ENCODE peak calls at places on chromosomes 11 and 22, in seven cellular contexts. Z is neuronal stem cell, I is H9, Y is IMR-90, O is mesendoderm, J is H1, D is trophoblast cell. P is an unnamed sample.

GRCh38 chr11:12046636-12047236 is 38.3 kb upstream of the DKK3 start:
- DNase-seq in J (no peak), I (no peak), Y (no peak), Z (no peak), O (no peak), D (no peak), P (no peak)

GRCh38 chr11:73198677-73199076 is 19.4 kb upstream of the P2RY2 start:
- DNase-seq in J (no peak), Z (peak; percentile 65), O (peak; percentile 95), D (peak; percentile 60), Y (no peak), I (peak; percentile 33), P (peak; percentile 22)

GRCh38 chr11:8232414-8232813 is 31.3 kb downstream of the LMO1 start:
- DNase-seq in D (no peak), J (no peak), Z (no peak), O (no peak), I (no peak), Y (no peak), P (no peak)

GRCh38 chr11:112394304-112394703 is 133.6 kb upstream of the PLET1 start:
- DNase-seq in O (no peak), I (no peak), Z (no peak), J (no peak), D (no peak), Y (no peak), P (no peak)

GRCh38 chr11:63847363-63847762 is 8.5 kb downstream of the MARK2 start:
- DNase-seq in I (peak; percentile 69), D (peak; percentile 90), O (peak; percentile 84), Y (no peak), J (no peak), Z (no peak), P (no peak)

GRCh38 chr11:103091024-103091423 is 936 bp downstream of the DCUN1D5 start:
- DNase-seq in J (no peak), I (no peak), O (peak; percentile 45), D (peak; percentile 11), Y (peak; percentile 4), Z (peak; percentile 5), P (peak; percentile 44)

GRCh38 chr22:42769574-42770447 is 49.1 kb upstream of the A4GALT start:
- DNase-seq in Z (no peak), D (peak; percentile 69), J (no peak), I (no peak), O (no peak), Y (peak; percentile 95), P (peak; percentile 89)

GRCh38 chr11:2991477-2992233 is 474 bp downstream of the NAP1L4 start:
- DNase-seq in I (no peak), D (peak; percentile 72), O (peak; percentile 79), Y (peak; percentile 20), Z (peak; percentile 58), J (no peak), P (peak; percentile 67)

GRCh38 chr11:870127-870413 is 27.4 kb downstream of the TSPAN4 start:
- DNase-seq in Z (no peak), D (peak; percentile 20), Y (no peak), O (no peak), I (no peak), J (no peak), P (no peak)

DNA sequence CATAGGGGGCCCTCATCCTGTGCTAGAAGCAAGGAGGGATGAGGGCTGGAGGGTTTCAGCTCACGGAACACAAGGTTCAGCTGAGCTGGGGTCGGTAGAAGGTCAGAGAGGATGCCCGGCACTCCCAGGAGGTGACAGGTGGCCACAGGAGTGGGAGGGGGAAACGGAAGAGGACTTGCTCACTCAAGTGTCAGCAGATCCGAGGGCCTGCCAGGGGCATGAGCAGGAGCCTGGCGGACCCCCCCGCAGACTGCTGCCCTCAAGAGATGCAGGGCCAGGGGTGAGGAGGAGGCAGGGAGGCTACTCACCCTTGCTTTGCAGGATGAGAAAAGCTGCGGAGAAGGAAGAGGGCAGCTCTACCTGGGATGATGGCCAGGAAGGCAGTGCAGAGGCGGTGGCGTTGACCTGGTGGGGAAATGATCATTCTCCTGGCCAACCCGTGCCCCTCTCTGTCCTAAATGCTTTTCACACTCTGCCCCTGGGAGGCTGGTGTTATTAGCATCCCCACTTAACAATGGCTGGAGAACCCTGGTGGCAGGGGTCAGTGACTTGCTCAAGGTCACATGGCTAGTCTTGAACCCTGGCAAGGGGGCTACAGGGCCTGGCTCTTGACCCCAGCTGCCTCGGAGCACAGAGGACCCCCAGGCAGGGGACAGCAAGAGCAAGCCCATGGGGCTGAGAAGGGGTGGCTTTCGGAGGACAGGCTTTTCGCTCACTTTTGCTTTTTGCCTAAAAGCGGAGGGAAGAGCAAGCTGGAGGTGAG is 30.1 kb upstream of the CSNK1E start:
- DNase-seq in O (no peak), Y (no peak), J (peak; percentile 51), I (no peak), D (no peak), Z (no peak), P (no peak)
- H3K18ac ChIP-seq in O (no peak overlapping the region), Y (no peak overlapping the region), J (no peak overlapping the region), I (no peak overlapping the region), D (no peak overlapping the region), Z (peak overlapping the region; percentile 21), P (no peak overlapping the region)

DNA sequence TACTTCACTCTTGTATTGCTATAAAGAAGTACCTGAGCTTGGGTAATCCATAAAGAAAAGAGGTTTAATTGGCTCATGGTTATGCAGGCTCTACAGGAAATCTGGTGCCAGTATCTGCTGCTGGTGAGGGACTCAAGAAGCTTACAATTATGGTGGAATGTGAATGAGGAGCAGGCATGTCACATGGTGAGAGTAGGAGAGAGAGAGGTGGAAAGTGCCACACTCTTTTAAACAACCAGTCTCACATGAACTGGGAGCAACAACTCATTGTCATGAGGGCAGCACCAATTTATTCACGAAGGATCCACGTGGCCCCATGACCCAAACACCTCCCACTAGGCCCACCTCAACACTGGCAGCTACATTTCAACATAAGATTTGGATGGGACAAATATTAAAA is 24.6 kb upstream of the IGLL5 start:
- DNase-seq in J (no peak), Z (no peak), Y (no peak), I (no peak), D (peak; percentile 85), O (no peak), P (no peak)
- H3K18ac ChIP-seq in J (no peak overlapping the region), Z (no peak overlapping the region), Y (no peak overlapping the region), I (no peak overlapping the region), D (no peak overlapping the region), O (no peak overlapping the region), P (no peak overlapping the region)

GRCh38 chr11:44952500-44953260 is 2.0 kb upstream of the TP53I11 start:
- DNase-seq in Z (no peak), J (no peak), D (no peak), I (no peak), Y (no peak), O (no peak), P (no peak)

GRCh38 chr11:44958165-44958564 is 7.5 kb upstream of the TP53I11 start:
- DNase-seq in D (no peak), J (no peak), Y (no peak), O (no peak), I (no peak), Z (no peak), P (no peak)

GRCh38 chr11:44957051-44957515 is 6.4 kb upstream of the TP53I11 start:
- DNase-seq in O (no peak), Z (no peak), I (no peak), D (no peak), J (no peak), Y (no peak), P (no peak)

GRCh38 chr11:44954051-44954906 is 3.6 kb upstream of the TP53I11 start:
- DNase-seq in Z (no peak), Y (no peak), I (no peak), J (no peak), O (peak; percentile 72), D (no peak), P (no peak)

DNA sequence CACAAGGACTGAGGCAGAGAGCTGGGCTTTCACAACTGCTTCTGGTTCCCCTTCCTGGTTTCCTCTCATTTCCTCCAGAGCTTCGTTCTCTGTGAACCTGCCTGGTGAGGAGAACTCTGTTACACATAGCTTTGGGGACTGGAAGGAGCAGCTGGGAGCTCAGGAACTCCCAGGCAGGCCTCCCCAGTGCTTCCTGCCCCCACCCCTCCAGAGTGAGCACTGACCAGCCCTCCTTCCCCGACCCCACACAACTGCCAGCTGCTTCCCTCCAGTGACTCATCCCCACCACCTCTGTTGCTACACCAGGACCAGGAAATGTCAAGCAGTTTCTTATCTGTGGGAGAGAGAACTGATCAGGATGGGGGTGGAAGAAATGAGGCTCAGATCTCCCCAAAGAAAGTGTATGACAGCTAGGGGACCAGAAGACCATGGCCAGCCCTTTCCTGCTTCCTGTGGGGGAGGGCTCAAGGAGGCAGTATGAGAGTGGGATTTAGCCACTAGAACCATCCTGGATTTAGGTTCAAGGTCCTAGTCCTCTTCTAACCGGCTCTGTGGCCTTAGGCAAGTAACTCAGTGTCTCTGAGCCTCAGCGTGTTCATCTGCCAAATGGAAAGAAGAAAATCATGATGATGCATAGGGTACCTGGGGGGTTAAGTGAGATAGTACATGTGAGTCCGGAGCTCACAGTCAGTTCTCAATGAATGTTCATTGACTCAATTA is 4.5 kb upstream of the TP53I11 start:
- DNase-seq in D (peak; percentile 54), J (no peak), Y (peak; percentile 92), I (no peak), Z (no peak), O (peak; percentile 85), P (peak; percentile 93)
- H3K18ac ChIP-seq in D (no peak overlapping the region), J (peak overlapping the region; percentile 27), Y (peak overlapping the region; percentile 49), I (no peak overlapping the region), Z (peak overlapping the region; percentile 60), O (peak overlapping the region; percentile 57), P (peak overlapping the region; percentile 93)

DNA sequence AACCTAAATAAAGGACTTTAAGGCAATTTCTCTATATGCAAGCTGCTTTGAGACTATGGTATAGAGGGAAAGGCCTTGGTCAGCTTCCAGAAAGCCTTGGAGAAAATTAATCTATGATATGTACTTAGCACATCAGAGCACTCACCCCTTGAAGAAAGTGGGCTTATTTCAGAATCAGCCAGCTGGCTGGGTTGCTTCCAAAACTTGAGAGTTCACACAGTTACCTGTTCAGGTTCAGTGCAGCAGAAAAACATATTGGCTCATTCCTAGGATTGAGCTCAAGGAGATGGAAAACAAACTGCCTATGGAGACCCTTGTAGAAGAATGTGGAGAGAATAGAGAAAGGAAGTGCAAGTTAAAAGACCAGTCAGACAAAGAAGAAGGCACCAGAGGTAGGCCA is 22.7 kb downstream of the CCDC81 start:
- DNase-seq in Y (no peak), I (no peak), D (no peak), Z (no peak), J (no peak), O (no peak), P (no peak)
- H3K18ac ChIP-seq in Y (peak overlapping the region; percentile 11), I (no peak overlapping the region), D (no peak overlapping the region), Z (no peak overlapping the region), J (no peak overlapping the region), O (no peak overlapping the region), P (no peak overlapping the region)

DNA sequence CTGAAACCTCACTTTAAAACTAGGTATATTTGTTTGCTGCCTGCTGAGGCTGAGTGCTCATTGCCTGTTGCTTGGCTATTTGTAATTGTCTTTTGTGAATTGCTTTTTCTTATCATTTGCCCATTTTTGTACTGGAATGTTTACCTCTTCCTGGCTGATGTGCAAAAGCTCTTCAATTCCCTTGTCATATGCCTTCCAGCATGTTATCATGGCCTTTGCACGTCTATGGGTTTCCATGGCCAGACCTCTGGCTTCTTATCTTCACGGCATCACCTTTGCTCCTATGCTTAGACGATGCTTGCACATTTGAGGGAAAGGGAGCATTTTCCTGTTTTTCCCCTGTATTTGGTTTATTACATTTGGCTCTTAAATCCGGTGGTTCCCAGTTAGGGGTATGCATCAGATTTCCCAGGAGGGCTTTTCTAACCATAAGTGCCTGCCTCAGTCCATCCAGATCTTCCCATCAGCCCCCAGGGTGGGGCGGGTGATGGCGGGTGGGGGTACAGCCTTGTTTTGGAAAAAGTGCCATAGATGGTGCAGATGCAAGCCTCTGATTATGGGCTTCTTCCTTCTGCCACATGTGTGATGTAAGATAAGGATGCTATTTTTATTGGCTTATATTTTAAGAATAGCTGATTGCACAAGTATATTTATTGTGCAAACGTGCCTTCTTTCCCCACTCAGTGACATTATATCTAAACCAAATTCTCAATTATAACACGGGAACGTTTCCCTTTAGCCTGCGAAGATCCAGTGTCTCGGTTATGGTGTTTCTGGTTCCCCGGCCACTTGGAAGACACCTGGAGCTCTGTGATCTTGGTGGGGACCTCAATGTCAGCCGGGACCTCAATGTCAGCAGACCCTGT is 70.6 kb upstream of the SEPTIN5 start:
- DNase-seq in I (peak; percentile 14), O (no peak), Z (no peak), D (no peak), J (no peak), Y (no peak), P (no peak)
- H3K18ac ChIP-seq in I (no peak overlapping the region), O (no peak overlapping the region), Z (no peak overlapping the region), D (no peak overlapping the region), J (no peak overlapping the region), Y (no peak overlapping the region), P (no peak overlapping the region)